ENCODE peak calls at places on chromosome 6, in eight cellular contexts. Z is right atrium auricular region; S is activated T-cell treated with anti-CD3 and anti-CD28 coated beads for 1 hour; F is AG10803; H is astrocyte of the spinal cord; A is cardiac muscle cell; D is DMS153; U is activated CD8-positive, alpha-beta T cell treated with anti-CD3 and anti-CD28 coated beads, Interleukin-2, amount 10 ng/mL, durations not matched to agents 7 days and 5 days. V is an unnamed sample.

GRCh38 chr6:104186836-104187235 is 672.9 kb downstream of the HACE1 start:
- DNase-seq in F (no peak), A (no peak), Z (no peak), H (no peak), D (no peak), S (no peak), U (no peak), V (no peak)

GRCh38 chr6:1821188-1822183 is 211.8 kb downstream of the FOXC1 start:
- DNase-seq in S (no peak), H (peak; percentile 21), A (peak; percentile 42), U (no peak), Z (no peak), F (peak; percentile 97), D (peak; percentile 32), V (no peak)

GRCh38 chr6:5525209-5525608 is 263.9 kb downstream of the FARS2 start:
- DNase-seq in H (no peak), F (peak; percentile 91), A (peak; percentile 85), D (no peak), U (no peak), Z (no peak), S (no peak), V (peak; percentile 37)

GRCh38 chr6:2447318-2447717 is 201.9 kb upstream of the GMDS start:
- DNase-seq in D (no peak), S (no peak), H (no peak), Z (no peak), A (no peak), U (no peak), F (no peak), V (no peak)

GRCh38 chr6:166987930-166988329 is 11.3 kb upstream of the CEP43 start:
- DNase-seq in A (no peak), F (no peak), H (no peak), Z (no peak), U (no peak), D (no peak), S (no peak), V (no peak)

GRCh38 chr6:156280131-156280530 is 497.0 kb upstream of the ARID1B start:
- DNase-seq in A (no peak), U (no peak), H (no peak), D (peak; percentile 62), S (no peak), F (no peak), Z (no peak), V (no peak)

GRCh38 chr6:33963351-33963750 is 159.5 kb upstream of the MLN start:
- DNase-seq in U (no peak), S (no peak), F (no peak), A (no peak), D (no peak), Z (no peak), H (no peak), V (no peak)

GRCh38 chr6:16540804-16541752 is 220.2 kb downstream of the ATXN1 start:
- DNase-seq in A (peak; percentile 35), D (no peak), Z (peak; percentile 69), S (no peak), H (no peak), F (peak; percentile 45), U (no peak), V (no peak)

GRCh38 chr6:141580988-141581387 is 551.7 kb upstream of the GJE1 start:
- DNase-seq in A (peak; percentile 42), F (peak; percentile 78), U (no peak), D (no peak), Z (no peak), S (no peak), H (peak; percentile 66), V (no peak)

GRCh38 chr6:144158133-144158532 is 7.8 kb downstream of the STX11 start:
- DNase-seq in H (peak; percentile 79), Z (peak; percentile 76), U (no peak), S (no peak), D (no peak), F (peak; percentile 98), A (peak; percentile 97), V (no peak)

GRCh38 chr6:79076160-79076559 is 1.9 kb downstream of the PHIP start:
- DNase-seq in H (peak; percentile 43), D (no peak), U (no peak), A (peak; percentile 35), S (no peak), F (peak; percentile 20), Z (no peak), V (no peak)

GRCh38 chr6:106783631-106784566 is 154.5 kb downstream of the QRSL1 start:
- DNase-seq in F (no peak), H (no peak), D (no peak), U (no peak), A (no peak), S (no peak), Z (no peak), V (no peak)

GRCh38 chr6:125054331-125054730 is 92.1 kb downstream of the RNF217 start:
- DNase-seq in H (no peak), D (no peak), F (no peak), S (no peak), A (no peak), Z (no peak), U (no peak), V (no peak)

GRCh38 chr6:2378891-2379652 is 133.7 kb upstream of the GMDS start:
- DNase-seq in A (peak; percentile 31), S (no peak), H (peak; percentile 58), U (no peak), Z (no peak), D (no peak), F (peak; percentile 48), V (no peak)

GRCh38 chr6:105485456-105485855 is 82.6 kb upstream of the PREP start:
- DNase-seq in H (no peak), S (no peak), F (no peak), D (no peak), A (no peak), U (no peak), Z (no peak), V (no peak)

GRCh38 chr6:153059757-153060156 is 57.2 kb upstream of the MTRF1L start:
- DNase-seq in U (no peak), D (no peak), A (no peak), Z (no peak), S (no peak), H (no peak), F (peak; percentile 5), V (no peak)

GRCh38 chr6:2750832-2751231 is at the start of gene MYLK4:
- DNase-seq in H (no peak), Z (no peak), S (no peak), A (no peak), U (no peak), F (no peak), D (no peak), V (no peak)

GRCh38 chr6:142187209-142187608 is 40.1 kb downstream of the VTA1 start:
- DNase-seq in D (peak; percentile 58), H (peak; percentile 78), A (peak; percentile 67), S (no peak), U (no peak), Z (peak; percentile 65), F (peak; percentile 30), V (no peak)

GRCh38 chr6:3899970-3900439 is 50.8 kb downstream of the FAM50B start:
- DNase-seq in S (no peak), Z (no peak), U (no peak), A (no peak), F (no peak), D (peak; percentile 5), H (no peak), V (no peak)

GRCh38 chr6:129567374-129567773 is 142.6 kb downstream of the ARHGAP18 start:
- DNase-seq in S (no peak), U (peak; percentile 55), D (no peak), A (peak; percentile 50), H (peak; percentile 28), Z (no peak), F (peak; percentile 10), V (no peak)

GRCh38 chr6:160267102-160267501 is 8.5 kb upstream of the SLC22A2 start:
- DNase-seq in U (no peak), S (no peak), D (no peak), Z (no peak), F (no peak), H (no peak), A (no peak), V (no peak)

GRCh38 chr6:148323344-148323743 is 19.3 kb upstream of the SASH1 start:
- DNase-seq in U (no peak), F (peak; percentile 79), S (no peak), D (no peak), Z (no peak), H (no peak), A (peak; percentile 25), V (no peak)

GRCh38 chr6:21500314-21500713 is 93.2 kb upstream of the SOX4 start:
- DNase-seq in A (no peak), U (no peak), S (no peak), H (no peak), Z (no peak), F (no peak), D (no peak), V (no peak)

GRCh38 chr6:18302561-18303439 is 38.5 kb upstream of the DEK start:
- DNase-seq in A (peak; percentile 29), F (peak; percentile 15), Z (no peak), S (no peak), D (no peak), H (peak; percentile 29), U (no peak), V (no peak)

GRCh38 chr6:165562421-165563090 is 100.5 kb downstream of the PDE10A start:
- DNase-seq in D (no peak), U (no peak), F (no peak), S (no peak), Z (no peak), A (peak; percentile 22), H (no peak), V (no peak)

GRCh38 chr6:106974999-106975698 is 620 bp upstream of the CD24 start:
- DNase-seq in F (peak; percentile 9), Z (no peak), U (peak; percentile 24), S (no peak), D (peak; percentile 30), H (peak; percentile 41), A (peak; percentile 7), V (no peak)

GRCh38 chr6:132483779-132484679 is 28.9 kb downstream of the STX7 start:
- DNase-seq in S (peak; percentile 16), Z (no peak), A (peak; percentile 80), F (peak; percentile 69), H (peak; percentile 71), U (peak; percentile 69), D (peak; percentile 31), V (peak; percentile 85)

GRCh38 chr6:166166314-166167257 is 1.1 kb downstream of the TBXT start:
- DNase-seq in S (no peak), U (no peak), F (no peak), A (no peak), H (no peak), Z (no peak), D (no peak), V (no peak)

GRCh38 chr6:150417899-150418824 is 49.4 kb downstream of the IYD start:
- DNase-seq in H (peak; percentile 90), Z (no peak), F (peak; percentile 93), S (no peak), D (peak; percentile 72), A (peak; percentile 87), U (peak; percentile 54), V (peak; percentile 85)

GRCh38 chr6:142474446-142475289 is 172.9 kb downstream of the ADGRG6 start:
- DNase-seq in S (no peak), A (peak; percentile 78), D (peak; percentile 61), Z (no peak), F (peak; percentile 61), H (peak; percentile 69), U (no peak), V (peak; percentile 28)

GRCh38 chr6:154474636-154475428 is 35.7 kb downstream of the CNKSR3 start:
- DNase-seq in D (no peak), H (peak; percentile 81), Z (no peak), S (no peak), F (peak; percentile 86), A (peak; percentile 64), U (no peak), V (no peak)

GRCh38 chr6:132021552-132022375 is 70.6 kb upstream of the CCN2 start:
- DNase-seq in S (no peak), F (peak; percentile 40), U (no peak), D (no peak), Z (no peak), A (no peak), H (no peak), V (no peak)

GRCh38 chr6:5403619-5404018 is 142.3 kb downstream of the FARS2 start:
- DNase-seq in A (peak; percentile 13), Z (no peak), U (no peak), S (no peak), F (peak; percentile 23), H (no peak), D (no peak), V (no peak)

GRCh38 chr6:144285798-144286502 is 815 bp downstream of the UTRN start:
- DNase-seq in Z (peak; percentile 89), H (no peak), U (peak; percentile 46), S (peak; percentile 11), A (peak; percentile 57), D (no peak), F (peak; percentile 66), V (no peak)